ENCODE peak calls at places on chromosomes 4 and X, in eight cellular contexts. G is heart left ventricle, L is astrocyte, X is spleen, A is Peyer's patch, Z is uterus, D is psoas muscle, E is esophagus squamous epithelium. Y is an unnamed sample. For H3K27me3 and H3K4me1, the result is how much of the 10 kb centered on the place peaks cover.

GRCh38 chr4:159103406-159104131 is 690 bp downstream of the RAPGEF2 start:
- DNase-seq in G (peak), L (no peak), X (peak), A (peak), Z (peak), D (peak), E (no peak), Y (no peak)

GRCh38 chr4:91829531-91829930 is 474.2 kb upstream of the GRID2 start:
- DNase-seq in G (no peak), L (peak), X (no peak), A (no peak), Z (no peak), D (no peak), E (no peak), Y (no peak)

GRCh38 chr4:148954011-148954749 is 512.0 kb upstream of the NR3C2 start:
- DNase-seq in G (no peak), L (no peak), X (no peak), A (no peak), Z (no peak), D (no peak), E (no peak), Y (no peak)

GRCh38 chrX:17529349-17529748 is 154.3 kb downstream of the NHS start:
- DNase-seq in G (no peak), L (no peak), X (no peak), A (no peak), Z (no peak), D (no peak), E (no peak), Y (no peak)

GRCh38 chr4:140240237-140240636 is 86.3 kb upstream of the MAML3 start:
- DNase-seq in G (no peak), L (no peak), X (no peak), A (no peak), Z (no peak), D (no peak), E (no peak), Y (no peak)

GRCh38 chrX:18377802-18378201 is 23.3 kb upstream of the SCML2 start:
- DNase-seq in G (no peak), L (no peak), X (no peak), A (no peak), Z (no peak), D (no peak), E (no peak), Y (no peak)

GRCh38 chr4:82711158-82711785 is 87.3 kb downstream of the SCD5 start:
- DNase-seq in G (no peak), L (no peak), X (no peak), A (no peak), Z (no peak), D (no peak), E (no peak), Y (no peak)

GRCh38 chrX:129739591-129739990 is 812 bp downstream of the XPNPEP2 start:
- DNase-seq in G (no peak), L (no peak), X (no peak), A (no peak), Z (no peak), D (no peak), E (no peak), Y (no peak)

GRCh38 chr4:48315728-48316630 is 25.4 kb upstream of the SLAIN2 start:
- DNase-seq in G (no peak), L (peak), X (no peak), A (no peak), Z (no peak), D (no peak), E (no peak), Y (no peak)

GRCh38 chr4:147487616-147488015 is 6.7 kb downstream of the EDNRA start:
- DNase-seq in G (no peak), L (no peak), X (no peak), A (no peak), Z (no peak), D (no peak), E (no peak), Y (no peak)

GRCh38 chr4:143403551-143403816 is 66.8 kb downstream of the GAB1 start:
- DNase-seq in G (no peak), L (no peak), X (no peak), A (no peak), Z (no peak), D (no peak), E (no peak), Y (no peak)

DNA sequence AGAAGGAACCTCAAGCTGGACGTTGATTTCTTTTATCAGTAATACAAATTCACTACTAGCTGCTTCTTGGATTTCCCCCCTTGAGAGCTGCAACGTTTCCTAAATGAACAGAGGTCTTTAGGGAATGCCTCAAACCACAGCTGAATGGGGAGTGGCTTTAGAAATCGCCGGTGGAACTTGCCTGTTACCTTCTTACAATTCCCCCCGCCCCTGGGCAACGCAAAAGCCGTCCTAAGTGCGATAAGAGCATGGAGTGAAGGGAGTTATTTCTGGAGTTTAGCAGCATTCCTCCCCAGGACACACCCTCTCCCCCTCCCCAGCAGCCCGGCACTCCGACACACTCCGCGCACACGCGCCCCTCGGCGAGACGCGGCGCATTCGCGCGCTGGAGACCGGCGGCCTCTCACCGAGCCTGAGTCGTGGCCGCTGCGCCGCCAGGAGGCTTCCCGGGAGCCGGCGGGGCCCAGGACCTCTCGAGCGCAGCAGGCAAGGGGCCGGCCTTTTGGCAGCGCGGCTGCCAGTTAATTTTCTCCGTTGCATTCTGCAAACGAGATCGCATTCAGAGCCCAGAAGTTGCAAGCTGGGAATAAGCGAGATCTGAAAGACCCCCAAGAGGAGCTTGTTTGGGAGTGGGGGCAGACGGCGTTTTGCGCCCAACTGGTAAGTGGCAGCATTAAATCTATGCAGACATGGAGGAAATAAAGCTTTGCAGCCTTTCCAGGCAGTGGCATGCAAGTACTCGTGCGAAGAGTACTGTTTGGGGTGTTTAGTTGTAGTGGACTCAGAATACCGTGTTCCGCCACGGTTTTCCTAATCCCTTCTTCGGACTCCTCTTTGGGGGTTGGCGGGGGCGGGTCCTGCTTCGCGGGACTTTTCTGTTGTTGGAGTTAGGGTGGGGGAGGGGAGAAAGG is 134.6 kb downstream of the PALLD start:
- DNase-seq in G (peak), L (peak), X (peak), A (peak), Z (peak), D (peak), E (no peak), Y (no peak)
- H3K27me3 ChIP-seq in G (under half), L (under half), X (under half), A (under half), Z (under half), D (under half), E (under half), Y (under half)

GRCh38 chrX:13693341-13693871 is 4.5 kb downstream of the RAB9A start:
- DNase-seq in G (no peak), L (no peak), X (no peak), A (no peak), Z (no peak), D (no peak), E (no peak), Y (no peak)

GRCh38 chrX:13692771-13693231 is 3.9 kb downstream of the RAB9A start:
- DNase-seq in G (no peak), L (peak), X (no peak), A (no peak), Z (no peak), D (no peak), E (no peak), Y (no peak)

GRCh38 chrX:13694983-13695382 is 6.1 kb downstream of the RAB9A start:
- DNase-seq in G (no peak), L (no peak), X (no peak), A (no peak), Z (no peak), D (no peak), E (no peak), Y (no peak)

GRCh38 chrX:13695601-13696115 is 6.7 kb downstream of the RAB9A start:
- DNase-seq in G (no peak), L (no peak), X (no peak), A (no peak), Z (no peak), D (no peak), E (no peak), Y (no peak)

GRCh38 chrX:13694359-13694758 is 5.4 kb downstream of the RAB9A start:
- DNase-seq in G (no peak), L (peak), X (no peak), A (no peak), Z (no peak), D (no peak), E (no peak), Y (no peak)
- H3K4me1 ChIP-seq in G (under half), L (under half), X (half or more), A (under half), Z (under half), D (under half), E (under half), Y (under half)

GRCh38 chrX:14896273-14896672 is 23.1 kb downstream of the MOSPD2 start:
- DNase-seq in G (no peak), L (no peak), X (no peak), A (no peak), Z (no peak), D (no peak), E (no peak), Y (no peak)

GRCh38 chrX:14902536-14902935 is 29.3 kb downstream of the MOSPD2 start:
- DNase-seq in G (no peak), L (no peak), X (no peak), A (no peak), Z (no peak), D (no peak), E (no peak), Y (no peak)

GRCh38 chrX:14903891-14904290 is 30.7 kb downstream of the MOSPD2 start:
- DNase-seq in G (no peak), L (peak), X (no peak), A (no peak), Z (no peak), D (no peak), E (no peak), Y (no peak)

GRCh38 chrX:14897042-14897441 is 23.8 kb downstream of the MOSPD2 start:
- DNase-seq in G (no peak), L (no peak), X (no peak), A (no peak), Z (no peak), D (no peak), E (no peak), Y (no peak)

GRCh38 chrX:14899607-14900006 is 26.4 kb downstream of the MOSPD2 start:
- DNase-seq in G (no peak), L (peak), X (no peak), A (no peak), Z (no peak), D (no peak), E (no peak), Y (peak)
- H3K27me3 ChIP-seq in G (under half), L (under half), X (under half), A (under half), Z (under half), D (under half), E (under half), Y (under half)

GRCh38 chr4:38869511-38869910 is 1.9 kb downstream of the FAM114A1 start:
- DNase-seq in G (no peak), L (no peak), X (no peak), A (no peak), Z (no peak), D (no peak), E (no peak), Y (no peak)
- H3K4me1 ChIP-seq in G (under half), L (under half), X (half or more), A (under half), Z (under half), D (under half), E (under half), Y (under half)

GRCh38 chr4:155658665-155659064 is 8.0 kb upstream of the GUCY1A1 start:
- DNase-seq in G (no peak), L (no peak), X (no peak), A (no peak), Z (no peak), D (no peak), E (no peak), Y (no peak)
- H3K27me3 ChIP-seq in G (under half), L (under half), X (under half), A (under half), Z (under half), D (under half), E (under half), Y (under half)

DNA sequence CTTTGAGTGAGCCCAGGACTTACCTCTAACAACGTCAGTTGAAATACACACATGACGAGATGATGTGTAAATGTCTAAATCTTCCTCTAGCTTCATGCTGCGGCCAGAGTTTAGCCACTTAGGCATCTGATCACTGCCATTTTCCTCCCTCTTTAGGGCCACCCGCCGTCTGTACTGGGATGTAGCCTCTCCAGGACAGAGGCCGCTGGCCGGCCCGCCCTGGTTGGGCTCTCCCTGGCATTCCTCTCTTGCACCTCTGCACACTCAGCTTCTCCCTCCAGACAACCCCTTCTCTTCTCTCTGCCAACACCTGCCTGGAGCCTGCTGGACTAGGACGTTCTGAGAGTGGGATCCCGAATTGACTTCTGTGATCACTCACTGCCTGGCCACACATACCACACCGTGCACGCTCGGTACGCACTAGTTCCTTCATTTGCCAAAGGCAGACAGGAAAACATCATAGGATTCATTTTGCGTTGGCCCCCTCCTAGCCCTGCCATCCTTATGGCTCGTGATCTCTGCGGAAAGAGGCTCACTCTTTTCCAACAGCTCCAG is 33.6 kb downstream of the RNF212 start:
- DNase-seq in G (no peak), L (no peak), X (no peak), A (no peak), Z (no peak), D (no peak), E (no peak), Y (no peak)
- H3K4me1 ChIP-seq in G (under half), L (under half), X (under half), A (under half), Z (under half), D (under half), E (under half), Y (under half)

GRCh38 chr4:84494518-84494917 is 4.6 kb downstream of the NKX6-1 start:
- DNase-seq in G (no peak), L (no peak), X (no peak), A (no peak), Z (no peak), D (no peak), E (no peak), Y (no peak)
- H3K27me3 ChIP-seq in G (half or more), L (half or more), X (half or more), A (under half), Z (half or more), D (half or more), E (under half), Y (under half)

GRCh38 chr4:151475338-151475737 is 66.4 kb downstream of the FHIP1A start:
- DNase-seq in G (no peak), L (peak), X (no peak), A (no peak), Z (no peak), D (no peak), E (no peak), Y (no peak)

GRCh38 chr4:151473521-151474097 is 64.6 kb downstream of the FHIP1A start:
- DNase-seq in G (no peak), L (no peak), X (no peak), A (no peak), Z (no peak), D (no peak), E (no peak), Y (no peak)

GRCh38 chr4:151472711-151473110 is 63.7 kb downstream of the FHIP1A start:
- DNase-seq in G (no peak), L (no peak), X (no peak), A (no peak), Z (no peak), D (no peak), E (no peak), Y (no peak)

GRCh38 chr4:151471728-151472127 is 62.8 kb downstream of the FHIP1A start:
- DNase-seq in G (no peak), L (no peak), X (no peak), A (no peak), Z (no peak), D (no peak), E (no peak), Y (no peak)

GRCh38 chr4:151472297-151472696 is 63.3 kb downstream of the FHIP1A start:
- DNase-seq in G (no peak), L (no peak), X (no peak), A (no peak), Z (no peak), D (no peak), E (no peak), Y (no peak)
- H3K4me1 ChIP-seq in G (under half), L (under half), X (under half), A (under half), Z (under half), D (half or more), E (under half), Y (under half)

GRCh38 chrX:78923198-78924015 is 21.8 kb upstream of the P2RY10 start:
- DNase-seq in G (no peak), L (no peak), X (no peak), A (no peak), Z (no peak), D (no peak), E (no peak), Y (no peak)

GRCh38 chrX:78922754-78923153 is 22.4 kb upstream of the P2RY10 start:
- DNase-seq in G (no peak), L (no peak), X (no peak), A (no peak), Z (no peak), D (no peak), E (no peak), Y (no peak)
- H3K27me3 ChIP-seq in G (under half), L (under half), X (under half), A (under half), Z (under half), D (under half), E (under half), Y (under half)

Y was measured in Panc1.